ENCODE peak calls at places on chromosome 11, in six cellular contexts. S, Z, V, N, Q and R are unnamed samples.

GRCh38 chr11:31959711-31960110 is 131.2 kb upstream of the RCN1 start:
- DNase-seq in Q (no peak), Z (no peak), S (peak), V (no peak), N (no peak), R (no peak)

GRCh38 chr11:88480217-88480616 is 142.7 kb upstream of the CTSC start:
- DNase-seq in S (peak), V (no peak), N (no peak), Q (no peak), Z (no peak), R (peak)

GRCh38 chr11:15941206-15941770 is 415.1 kb downstream of the SOX6 start:
- DNase-seq in Q (no peak), S (no peak), Z (no peak), N (no peak), V (no peak), R (peak)

GRCh38 chr11:112718483-112718882 is 242.7 kb upstream of the NCAM1 start:
- DNase-seq in Q (no peak), N (no peak), Z (no peak), S (no peak), V (no peak), R (no peak)

GRCh38 chr11:34757026-34757451 is 136.1 kb downstream of the EHF start:
- DNase-seq in N (no peak), V (no peak), S (no peak), Q (no peak), Z (no peak), R (no peak)

GRCh38 chr11:40338739-40339138 is 1120.7 kb downstream of the LRRC4C start:
- DNase-seq in N (no peak), Z (no peak), V (no peak), Q (no peak), S (peak), R (no peak)

GRCh38 chr11:110100476-110101240 is 7.5 kb downstream of the ZC3H12C start:
- DNase-seq in Q (no peak), N (no peak), S (peak), Z (no peak), V (no peak), R (no peak)

GRCh38 chr11:125304111-125304639 is 139.6 kb downstream of the PKNOX2 start:
- DNase-seq in S (no peak), N (no peak), V (no peak), Q (no peak), Z (no peak), R (no peak)

GRCh38 chr11:93128574-93128973 is 69.2 kb downstream of the SLC36A4 start:
- DNase-seq in Z (no peak), V (no peak), N (no peak), Q (no peak), S (no peak), R (no peak)

GRCh38 chr11:19290356-19290755 is 49.6 kb upstream of the E2F8 start:
- DNase-seq in Z (no peak), N (no peak), V (no peak), S (no peak), Q (no peak), R (no peak)

GRCh38 chr11:36501236-36501635 is 8.8 kb downstream of the TRAF6 start:
- DNase-seq in Z (no peak), N (no peak), Q (no peak), V (no peak), S (no peak), R (no peak)

GRCh38 chr11:43937434-43938411 is 4.7 kb upstream of the C11orf96 start:
- DNase-seq in Z (no peak), S (peak), V (no peak), N (no peak), Q (no peak), R (no peak)

GRCh38 chr11:128894296-128894681 is 3.1 kb downstream of the KCNJ5 start:
- DNase-seq in Q (no peak), Z (no peak), N (no peak), V (no peak), S (no peak), R (no peak)

GRCh38 chr11:1041471-1041870 is 5.0 kb upstream of the MUC6 start:
- DNase-seq in N (no peak), V (no peak), Q (peak), S (no peak), Z (no peak), R (no peak)

GRCh38 chr11:44130751-44131150 is 35.3 kb downstream of the EXT2 start:
- DNase-seq in Q (no peak), S (no peak), Z (no peak), N (no peak), V (no peak), R (no peak)

GRCh38 chr11:62880803-62881578 is at the start of gene SLC3A2:
- DNase-seq in Q (peak), V (peak), Z (peak), N (peak), S (peak), R (peak)

GRCh38 chr11:497565-498296 is 9.3 kb downstream of the RNH1 start:
- DNase-seq in Q (no peak), V (no peak), Z (no peak), S (no peak), N (no peak), R (no peak)

GRCh38 chr11:11043676-11044075 is 185.8 kb upstream of the ZBED5 start:
- DNase-seq in Z (no peak), V (no peak), S (no peak), Q (no peak), N (no peak), R (no peak)

GRCh38 chr11:96155627-96156378 is 187.2 kb downstream of the MAML2 start:
- DNase-seq in V (peak), Z (peak), S (peak), N (peak), Q (peak), R (peak)

GRCh38 chr11:9704037-9704436 is 40.2 kb downstream of the SWAP70 start:
- DNase-seq in Q (no peak), V (no peak), Z (no peak), N (no peak), S (no peak), R (no peak)

GRCh38 chr11:95514386-95515145 is 275.0 kb downstream of the FAM76B start:
- DNase-seq in S (no peak), V (no peak), Z (no peak), N (no peak), Q (no peak), R (no peak)

GRCh38 chr11:27452147-27452546 is 20.4 kb downstream of the LGR4 start:
- DNase-seq in Z (no peak), V (no peak), S (no peak), N (no peak), Q (no peak), R (no peak)

GRCh38 chr11:70192666-70193410 is 10.3 kb upstream of the FADD start:
- DNase-seq in Z (no peak), V (peak), S (no peak), N (no peak), Q (no peak), R (no peak)

GRCh38 chr11:93784935-93785360 is 866 bp downstream of the MED17 start:
- DNase-seq in Z (no peak), Q (no peak), V (no peak), S (peak), N (peak), R (no peak)

GRCh38 chr11:126157326-126158030 is 54.0 kb downstream of the RPUSD4 start:
- DNase-seq in N (no peak), Q (no peak), V (no peak), S (no peak), Z (no peak), R (no peak)